ENCODE peak calls at places on chromosomes 16 and 17, in five cellular contexts. I, J, A, W and S are unnamed samples.

GRCh38 chr16:54431041-54431996 is 144.7 kb upstream of the IRX3 start:
- DNase-seq in W (peak), A (no peak), J (no peak), I (no peak), S (no peak)

GRCh38 chr16:78230832-78231231 is 131.4 kb downstream of the WWOX start:
- DNase-seq in I (no peak), J (no peak), A (peak), W (peak), S (no peak)

GRCh38 chr16:63365665-63366064 is 1329.4 kb upstream of the CDH8 start:
- DNase-seq in I (no peak), J (no peak), A (no peak), W (no peak), S (no peak)

GRCh38 chr16:51151951-51152663 is 1.0 kb upstream of the SALL1 start:
- DNase-seq in I (no peak), W (no peak), J (no peak), A (peak), S (no peak)

GRCh38 chr16:57276596-57276995 is 7.9 kb downstream of the PLLP start:
- DNase-seq in A (peak), W (peak), J (no peak), I (no peak), S (no peak)

GRCh38 chr17:76740329-76741118 is 2.6 kb downstream of the MFSD11 start:
- DNase-seq in J (no peak), A (peak), I (no peak), W (no peak), S (no peak)

GRCh38 chr16:69217433-69217832 is 30.5 kb downstream of the SNTB2 start:
- DNase-seq in W (peak), J (no peak), I (no peak), A (peak), S (no peak)

GRCh38 chr16:23857901-23858300 is 22.1 kb downstream of the PRKCB start:
- DNase-seq in A (no peak), J (no peak), W (no peak), I (no peak), S (no peak)

GRCh38 chr16:57689772-57690558 is 4.6 kb upstream of the DRC7 start:
- DNase-seq in I (peak), W (no peak), A (no peak), J (no peak), S (no peak)

GRCh38 chr17:39750131-39751015 is 12.6 kb downstream of the GRB7 start:
- DNase-seq in A (no peak), I (no peak), J (no peak), W (peak), S (no peak)

GRCh38 chr16:50653056-50653455 is 28.1 kb downstream of the SNX20 start:
- DNase-seq in J (no peak), I (no peak), W (no peak), A (no peak), S (no peak)

GRCh38 chr17:27207073-27207511 is 86.8 kb upstream of the WSB1 start:
- DNase-seq in I (no peak), W (peak), J (no peak), A (peak), S (peak)

GRCh38 chr16:56107944-56108583 is 83.2 kb upstream of the GNAO1 start:
- DNase-seq in A (no peak), W (no peak), I (no peak), J (no peak), S (no peak)

GRCh38 chr17:59765038-59765437 is 57.6 kb downstream of the VMP1 start:
- DNase-seq in A (no peak), W (no peak), J (no peak), I (no peak), S (no peak)

GRCh38 chr16:28202147-28202746 is 9.5 kb downstream of the XPO6 start:
- DNase-seq in W (no peak), J (no peak), A (no peak), I (no peak), S (no peak)

GRCh38 chr17:12605222-12605621 is 60.5 kb upstream of the MYOCD start:
- DNase-seq in I (no peak), J (no peak), W (no peak), A (peak), S (no peak)

GRCh38 chr17:49978501-49978900 is 9.5 kb downstream of the DLX4 start:
- DNase-seq in J (no peak), I (no peak), A (no peak), W (no peak), S (no peak)

GRCh38 chr17:2412561-2413021 is 11.7 kb upstream of the MNT start:
- DNase-seq in A (peak), J (peak), W (no peak), I (no peak), S (no peak)

GRCh38 chr16:3058173-3059030 is 7.0 kb upstream of the IL32 start:
- DNase-seq in I (peak), A (peak), W (no peak), J (no peak), S (no peak)

GRCh38 chr16:85402910-85403692 is 210.0 kb upstream of the GSE1 start:
- DNase-seq in W (no peak), A (peak), J (peak), I (no peak), S (no peak)

GRCh38 chr17:8109669-8110455 is 8.5 kb downstream of the ALOXE3 start:
- DNase-seq in A (peak), J (peak), I (peak), W (peak), S (no peak)

GRCh38 chr17:8326591-8327583 is 12.8 kb upstream of the ODF4 start:
- DNase-seq in I (no peak), A (peak), J (peak), W (no peak), S (no peak)

GRCh38 chr17:16048797-16049449 is 49.3 kb downstream of the TTC19 start:
- DNase-seq in J (peak), W (no peak), A (no peak), I (no peak), S (no peak)

GRCh38 chr17:72725432-72726068 is 366.9 kb downstream of the SLC39A11 start:
- DNase-seq in J (peak), I (peak), A (peak), W (peak), S (no peak)

GRCh38 chr16:1152651-1153259 is at the start of gene CACNA1H:
- DNase-seq in I (no peak), A (no peak), J (peak), W (no peak), S (no peak)

GRCh38 chr17:1347681-1348318 is 52.2 kb downstream of the YWHAE start:
- DNase-seq in J (peak), I (no peak), A (no peak), W (peak), S (peak)

GRCh38 chr17:3213587-3213986 is 6.1 kb downstream of the OR1A1 start:
- DNase-seq in J (no peak), I (no peak), W (no peak), A (no peak), S (no peak)

DNA sequence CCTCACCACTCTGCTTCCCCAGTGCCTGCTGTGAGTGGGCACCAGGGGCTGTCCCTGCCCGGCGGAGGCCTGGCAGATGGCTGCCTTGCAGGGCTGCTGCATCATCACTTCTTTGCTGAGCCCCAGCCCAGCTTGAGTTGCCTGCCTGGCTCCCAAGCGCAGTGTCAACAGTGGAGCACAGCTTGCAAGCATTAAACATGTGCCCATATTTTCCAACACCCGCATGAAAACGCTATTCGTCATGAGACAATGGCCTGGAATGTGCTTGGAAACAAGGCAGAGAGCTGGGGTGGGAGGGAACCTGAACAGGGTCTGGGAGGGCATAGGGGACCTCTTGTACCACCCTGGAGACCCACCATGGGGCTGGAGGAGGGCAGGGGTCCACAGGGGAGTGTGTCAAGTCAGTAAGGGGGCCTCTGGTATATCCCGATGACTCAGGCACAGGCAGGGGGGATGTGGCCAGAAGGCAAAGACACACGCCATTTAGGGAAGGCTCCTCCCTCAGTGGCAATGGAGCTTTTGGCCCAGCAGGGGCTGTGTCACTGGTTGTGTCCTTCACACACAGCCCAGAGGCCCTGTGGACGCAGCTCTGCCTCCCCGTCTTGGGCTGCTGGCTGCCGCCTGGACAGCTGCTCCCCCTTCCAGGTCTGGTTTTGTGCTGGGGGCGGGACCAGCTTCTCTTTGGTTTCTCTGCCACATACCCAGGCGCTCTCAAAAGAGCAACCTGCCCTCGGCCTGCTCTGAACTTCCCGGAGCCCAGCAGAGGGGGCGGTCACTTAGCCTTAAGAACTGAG is 17.4 kb upstream of the MTSS2 start:
- DNase-seq in A (peak), J (peak), I (no peak), W (no peak), S (no peak)
- TF ChIP-seq CTCF in A (peak), J (peak), I (no peak), W (peak), S (peak)

GRCh38 chr17:56160395-56160889 is 7.2 kb downstream of the ANKFN1 start:
- DNase-seq in I (no peak), J (no peak), W (no peak), A (no peak), S (no peak)
- H3K4me3 ChIP-seq in I (no peak), J (no peak), W (no peak), A (no peak), S (no peak)

DNA sequence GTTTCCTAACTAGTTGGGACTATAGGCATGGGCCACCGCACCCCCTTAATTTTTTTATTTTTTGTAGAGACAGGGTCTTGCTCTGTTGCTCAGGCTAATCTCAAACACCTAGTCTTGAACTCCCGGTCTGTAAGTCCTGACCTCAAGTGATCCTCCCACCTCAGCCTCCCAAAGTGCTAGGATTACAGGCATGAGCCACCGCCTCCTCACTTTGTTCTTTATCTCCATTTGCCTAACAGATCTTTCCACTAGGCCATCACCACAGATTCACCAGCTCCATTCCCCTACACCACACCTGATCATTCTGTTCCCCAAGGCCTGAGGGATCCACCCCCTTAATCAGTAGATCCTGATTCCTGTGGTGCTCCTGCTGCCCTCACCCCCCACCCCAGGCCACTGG is 7.6 kb upstream of the ZNF629 start:
- DNase-seq in I (no peak), W (no peak), A (no peak), J (no peak), S (no peak)
- TF ChIP-seq CTCF in I (no peak), W (no peak), A (no peak), J (no peak), S (no peak)

GRCh38 chr17:44314869-44315661 is 6.7 kb downstream of the RUNDC3A start:
- DNase-seq in J (no peak), W (peak), A (peak), I (peak), S (no peak)
- H3K4me3 ChIP-seq in J (no peak), W (peak), A (peak), I (peak), S (peak)

GRCh38 chr17:58388302-58389190 is 28.8 kb downstream of the RNF43 start:
- DNase-seq in I (no peak), A (no peak), W (no peak), J (no peak), S (no peak)

GRCh38 chr17:58394534-58395223 is 22.7 kb downstream of the RNF43 start:
- DNase-seq in W (peak), A (no peak), I (no peak), J (no peak), S (no peak)

GRCh38 chr17:58387834-58388233 is 29.5 kb downstream of the RNF43 start:
- DNase-seq in J (no peak), I (no peak), A (no peak), W (no peak), S (no peak)

GRCh38 chr17:58390884-58391283 is 26.4 kb downstream of the RNF43 start:
- DNase-seq in J (no peak), W (no peak), A (no peak), I (no peak), S (no peak)

DNA sequence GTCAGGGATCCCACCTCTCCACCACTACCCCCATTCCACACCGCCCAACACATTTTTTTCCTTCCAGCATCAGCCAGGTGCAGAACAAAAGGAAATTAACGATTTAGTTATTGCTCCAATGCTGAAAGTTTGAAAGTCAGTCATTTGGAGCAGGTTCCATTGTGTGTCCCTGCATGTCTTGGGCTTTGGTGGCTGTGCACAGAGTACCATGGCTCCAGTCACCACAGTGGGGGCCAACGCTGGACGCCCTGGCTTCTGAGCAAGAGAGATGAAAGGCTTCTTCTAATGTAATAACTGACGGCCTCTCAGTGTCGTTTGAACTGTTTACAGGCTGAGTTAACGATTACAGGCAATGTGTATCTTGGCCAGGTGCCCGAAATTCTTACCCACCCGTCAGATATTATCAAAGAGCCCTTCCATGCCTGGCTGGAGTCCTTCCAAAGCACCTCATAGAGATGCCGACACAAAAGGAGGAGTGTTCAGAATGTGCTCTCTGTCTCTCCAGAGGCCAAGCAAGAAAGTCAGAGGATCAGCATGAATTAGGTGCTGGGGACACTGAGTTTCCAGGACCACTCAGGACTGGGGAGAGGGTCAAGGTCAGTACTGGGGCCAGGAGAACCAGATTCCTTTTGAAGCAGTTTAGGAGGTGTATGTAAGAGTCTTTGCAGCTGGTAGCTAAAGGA is 25.9 kb downstream of the RNF43 start:
- DNase-seq in A (peak), I (no peak), W (peak), J (peak), S (peak)
- TF ChIP-seq CTCF in A (no peak), I (no peak), W (no peak), J (no peak), S (no peak)

GRCh38 chr16:73232555-73233422 is 184.9 kb upstream of the ZFHX3 start:
- DNase-seq in I (no peak), J (peak), A (peak), W (peak), S (peak)
- H3K4me3 ChIP-seq in I (no peak), J (no peak), A (peak), W (no peak), S (peak)

DNA sequence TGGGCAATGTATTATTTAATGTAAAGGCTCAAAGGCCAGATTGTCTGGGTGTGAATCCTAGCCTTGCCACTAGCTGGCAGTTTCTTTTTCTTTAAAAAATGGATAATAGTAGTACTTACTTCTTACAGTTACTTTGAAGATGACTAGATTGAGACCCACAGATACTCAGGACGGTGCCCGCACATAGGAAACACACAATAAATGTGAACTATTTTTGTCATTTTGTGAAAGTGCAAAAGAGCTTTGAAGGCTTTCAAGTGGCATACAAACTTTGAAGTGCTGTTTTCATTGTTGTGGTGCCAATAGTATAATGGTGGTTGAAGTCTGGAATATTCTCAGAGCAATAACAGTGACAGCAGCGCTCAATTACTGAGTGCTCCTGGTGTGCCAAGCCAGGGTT is 63.6 kb downstream of the OTOA start:
- DNase-seq in W (no peak), J (no peak), I (peak), A (no peak), S (no peak)
- TF ChIP-seq CTCF in W (no peak), J (no peak), I (no peak), A (no peak), S (no peak)